ENCODE peak calls at places on chromosomes 5 and 9, in ten cellular contexts. M is neuronal stem cell; V is PC-3; I is WERI-Rb-1; J is CD4-positive, CD25-positive, alpha-beta regulatory T cell; S is sigmoid colon; D is prostate gland; N is substantia nigra; E is lung; X is ascending aorta. A is an unnamed sample.

GRCh38 chr9:18466101-18466500 is 7.9 kb upstream of the ADAMTSL1 start:
- DNase-seq in J (no peak), N (no peak), I (no peak), X (no peak), D (no peak), V (no peak), M (no peak), S (no peak), E (no peak), A (no peak)

GRCh38 chr9:87685871-87686519 is 39.9 kb upstream of the CTSL start:
- DNase-seq in J (no peak), S (no peak), M (no peak), I (no peak), V (no peak), X (no peak), N (no peak), D (no peak), E (peak), A (no peak)

GRCh38 chr5:6405591-6405990 is 27.2 kb upstream of the MED10 start:
- DNase-seq in V (no peak), X (no peak), D (no peak), J (no peak), I (no peak), M (no peak), S (no peak), N (no peak), E (no peak), A (no peak)

GRCh38 chr9:93659044-93659836 is 82.9 kb downstream of the PHF2 start:
- DNase-seq in I (peak), N (no peak), E (no peak), V (no peak), D (no peak), J (no peak), X (no peak), S (peak), M (no peak), A (no peak)

GRCh38 chr9:129544766-129545165 is 76.1 kb downstream of the C9orf50 start:
- DNase-seq in I (no peak), X (no peak), N (no peak), E (no peak), M (no peak), S (no peak), J (no peak), V (peak), D (no peak), A (no peak)

GRCh38 chr5:81513982-81514381 is 120.0 kb upstream of the ACOT12 start:
- DNase-seq in J (peak), M (no peak), D (no peak), E (no peak), S (no peak), V (peak), N (no peak), X (no peak), I (no peak), A (no peak)

GRCh38 chr5:154756871-154757646 is 1.9 kb downstream of the LARP1 start:
- DNase-seq in V (peak), J (peak), D (peak), X (no peak), E (peak), I (peak), M (peak), N (peak), S (peak), A (no peak)

GRCh38 chr5:1975898-1976765 is 93.4 kb upstream of the IRX4 start:
- DNase-seq in X (no peak), M (no peak), S (no peak), V (peak), E (no peak), D (no peak), I (no peak), J (no peak), N (no peak), A (no peak)

GRCh38 chr5:90866333-90866732 is 307.7 kb downstream of the ADGRV1 start:
- DNase-seq in D (no peak), J (peak), M (no peak), E (no peak), S (no peak), I (no peak), V (peak), X (no peak), N (no peak), A (no peak)

GRCh38 chr5:59003124-59003523 is 420.2 kb downstream of the RAB3C start:
- DNase-seq in E (no peak), X (no peak), J (no peak), I (peak), D (no peak), M (no peak), S (no peak), V (no peak), N (no peak), A (no peak)

GRCh38 chr5:63164838-63165237 is 586.2 kb downstream of the LRRC70 start:
- DNase-seq in D (no peak), N (no peak), X (no peak), I (no peak), E (no peak), J (no peak), V (no peak), S (no peak), M (peak), A (no peak)

GRCh38 chr5:83472508-83473343 is 1.2 kb downstream of the VCAN start:
- DNase-seq in M (peak), X (peak), S (peak), D (no peak), I (peak), N (peak), V (no peak), J (no peak), E (no peak), A (no peak)

GRCh38 chr5:160235731-160236130 is 6.4 kb downstream of the FABP6 start:
- DNase-seq in J (no peak), V (no peak), D (no peak), I (no peak), X (no peak), M (no peak), E (no peak), N (no peak), S (no peak), A (no peak)

GRCh38 chr5:39370555-39371366 is 6.5 kb upstream of the C9 start:
- DNase-seq in N (no peak), M (no peak), J (no peak), X (no peak), V (no peak), S (no peak), I (no peak), D (peak), E (peak), A (no peak)

GRCh38 chr5:169344629-169345028 is 43.7 kb upstream of the SLIT3 start:
- DNase-seq in V (no peak), D (no peak), J (no peak), M (no peak), X (no peak), N (no peak), E (no peak), I (no peak), S (peak), A (no peak)

GRCh38 chr9:93500571-93501298 is 47.4 kb upstream of the FAM120AOS start:
- DNase-seq in S (no peak), E (no peak), I (no peak), M (no peak), J (no peak), X (no peak), N (no peak), V (no peak), D (no peak), A (no peak)

GRCh38 chr9:35842020-35842745 is 13.2 kb downstream of the TMEM8B start:
- DNase-seq in X (no peak), D (no peak), N (no peak), M (no peak), S (peak), I (no peak), V (no peak), J (no peak), E (no peak), A (no peak)

GRCh38 chr9:134066923-134067851 is 639 bp downstream of the BRD3 start:
- DNase-seq in J (peak), M (no peak), E (peak), D (no peak), S (peak), V (no peak), N (no peak), X (no peak), I (no peak), A (no peak)

GRCh38 chr9:38339087-38339486 is 53.4 kb upstream of the ALDH1B1 start:
- DNase-seq in N (no peak), X (no peak), I (no peak), S (no peak), D (no peak), M (no peak), V (peak), J (no peak), E (no peak), A (no peak)

GRCh38 chr5:172834570-172835245 is 657 bp downstream of the ERGIC1 start:
- DNase-seq in I (no peak), N (no peak), V (no peak), S (peak), X (no peak), D (no peak), M (no peak), J (no peak), E (no peak), A (no peak)

GRCh38 chr5:124371121-124371706 is 375.2 kb downstream of the ZNF608 start:
- DNase-seq in J (no peak), D (no peak), V (no peak), E (no peak), X (no peak), I (no peak), S (peak), M (no peak), N (no peak), A (no peak)

GRCh38 chr9:98977246-98977681 is 33.6 kb downstream of the COL15A1 start:
- DNase-seq in I (no peak), M (no peak), S (peak), D (no peak), V (no peak), N (no peak), X (no peak), E (no peak), J (no peak), A (no peak)

GRCh38 chr9:97811534-97812246 is 41.3 kb upstream of the FOXE1 start:
- DNase-seq in V (peak), E (peak), I (no peak), D (no peak), X (no peak), S (no peak), M (no peak), N (no peak), J (no peak), A (no peak)

GRCh38 chr5:74493426-74493825 is 147.1 kb downstream of the ENC1 start:
- DNase-seq in J (no peak), M (no peak), N (no peak), S (no peak), X (no peak), I (no peak), D (no peak), E (no peak), V (no peak), A (no peak)

GRCh38 chr9:106731910-106732309 is 131.1 kb upstream of the ZNF462 start:
- DNase-seq in S (no peak), D (no peak), X (no peak), V (no peak), N (no peak), J (no peak), M (no peak), E (no peak), I (peak), A (no peak)

GRCh38 chr5:147369742-147370374 is 135.0 kb downstream of the STK32A start:
- DNase-seq in X (no peak), D (no peak), N (no peak), J (no peak), V (peak), E (no peak), M (no peak), S (no peak), I (no peak), A (no peak)

GRCh38 chr9:129773262-129774048 is 20.6 kb upstream of the PTGES start:
- DNase-seq in I (no peak), V (peak), N (no peak), D (no peak), E (peak), M (no peak), S (peak), J (no peak), X (peak), A (no peak)

GRCh38 chr9:108149346-108149745 is 659.8 kb upstream of the KLF4 start:
- DNase-seq in S (no peak), M (no peak), I (no peak), X (no peak), E (no peak), J (no peak), D (no peak), V (no peak), N (no peak), A (no peak)

GRCh38 chr5:130795037-130795436 is 370.0 kb downstream of the HINT1 start:
- DNase-seq in I (no peak), V (peak), M (no peak), X (no peak), D (no peak), S (no peak), N (no peak), J (no peak), E (no peak), A (no peak)

GRCh38 chr9:111158375-111158774 is 120.1 kb upstream of the LPAR1 start:
- DNase-seq in M (no peak), V (no peak), J (no peak), E (no peak), N (no peak), D (no peak), S (no peak), I (no peak), X (no peak), A (no peak)

GRCh38 chr5:72281764-72282499 is 38.1 kb downstream of the MRPS27 start:
- DNase-seq in S (no peak), N (no peak), I (no peak), X (no peak), V (no peak), E (no peak), M (no peak), J (no peak), D (no peak), A (no peak)

GRCh38 chr9:120610975-120611689 is 31.2 kb upstream of the CDK5RAP2 start:
- DNase-seq in S (no peak), J (no peak), X (no peak), I (no peak), N (no peak), V (peak), D (no peak), E (no peak), M (no peak), A (no peak)

GRCh38 chr9:3708751-3709150 is 182.9 kb upstream of the RFX3 start:
- DNase-seq in S (no peak), M (no peak), D (no peak), V (peak), X (no peak), I (no peak), E (no peak), N (peak), J (no peak), A (no peak)

GRCh38 chr9:136274786-136275654 is 28.9 kb downstream of the CCDC187 start:
- DNase-seq in V (no peak), S (no peak), N (no peak), M (no peak), X (no peak), J (no peak), E (no peak), D (no peak), I (no peak), A (no peak)

GRCh38 chr5:159002201-159002600 is 97.5 kb downstream of the EBF1 start:
- DNase-seq in S (no peak), N (no peak), J (no peak), D (no peak), I (no peak), E (no peak), M (no peak), V (no peak), X (no peak), A (no peak)
- H3K27ac ChIP-seq in S (no peak), N (no peak), J (no peak), D (no peak), I (no peak), E (no peak), M (no peak), V (no peak), X (peak), A (peak)

GRCh38 chr5:115600771-115601170 is 1.5 kb downstream of the TICAM2 start:
- DNase-seq in D (no peak), X (no peak), I (no peak), M (no peak), J (no peak), V (peak), N (no peak), S (no peak), E (no peak), A (no peak)

GRCh38 chr5:115602585-115603125 is 376 bp upstream of the TICAM2 start:
- DNase-seq in M (peak), N (no peak), E (no peak), S (no peak), D (no peak), V (peak), J (no peak), X (no peak), I (peak), A (no peak)

GRCh38 chr5:115599924-115600323 is 2.4 kb downstream of the TICAM2 start:
- DNase-seq in I (no peak), M (no peak), X (no peak), J (no peak), D (no peak), E (no peak), V (no peak), N (no peak), S (no peak), A (no peak)

GRCh38 chr5:115601709-115602584 is at the start of gene TICAM2:
- DNase-seq in X (peak), N (peak), I (peak), E (peak), J (peak), S (peak), D (peak), M (peak), V (peak), A (peak)

DNA sequence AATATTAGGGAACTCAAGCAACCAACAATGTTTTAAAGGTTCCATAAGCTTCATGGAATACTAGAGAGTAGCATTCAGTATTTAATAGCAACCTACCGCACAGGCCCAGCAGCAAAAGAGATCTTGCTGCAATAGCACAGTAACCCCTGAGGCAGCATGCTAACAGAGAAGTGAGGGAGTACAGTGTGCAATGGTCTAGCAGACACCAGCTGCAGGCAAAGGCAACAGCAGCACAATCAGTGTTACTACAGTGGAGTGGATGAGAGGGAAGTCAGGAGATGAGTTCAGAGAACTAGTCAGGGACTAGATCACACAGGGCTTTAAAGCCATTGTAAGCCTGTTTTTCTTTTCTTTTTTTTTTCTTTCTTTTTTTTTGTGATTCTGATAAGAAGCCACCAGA is 2.8 kb downstream of the TICAM2 start:
- DNase-seq in E (no peak), D (no peak), X (peak), V (no peak), M (no peak), N (no peak), I (no peak), S (no peak), J (no peak), A (no peak)
- H3K27ac ChIP-seq in E (no peak), D (no peak), X (peak), V (no peak), M (no peak), N (peak), I (no peak), S (no peak), J (no peak), A (no peak)

DNA sequence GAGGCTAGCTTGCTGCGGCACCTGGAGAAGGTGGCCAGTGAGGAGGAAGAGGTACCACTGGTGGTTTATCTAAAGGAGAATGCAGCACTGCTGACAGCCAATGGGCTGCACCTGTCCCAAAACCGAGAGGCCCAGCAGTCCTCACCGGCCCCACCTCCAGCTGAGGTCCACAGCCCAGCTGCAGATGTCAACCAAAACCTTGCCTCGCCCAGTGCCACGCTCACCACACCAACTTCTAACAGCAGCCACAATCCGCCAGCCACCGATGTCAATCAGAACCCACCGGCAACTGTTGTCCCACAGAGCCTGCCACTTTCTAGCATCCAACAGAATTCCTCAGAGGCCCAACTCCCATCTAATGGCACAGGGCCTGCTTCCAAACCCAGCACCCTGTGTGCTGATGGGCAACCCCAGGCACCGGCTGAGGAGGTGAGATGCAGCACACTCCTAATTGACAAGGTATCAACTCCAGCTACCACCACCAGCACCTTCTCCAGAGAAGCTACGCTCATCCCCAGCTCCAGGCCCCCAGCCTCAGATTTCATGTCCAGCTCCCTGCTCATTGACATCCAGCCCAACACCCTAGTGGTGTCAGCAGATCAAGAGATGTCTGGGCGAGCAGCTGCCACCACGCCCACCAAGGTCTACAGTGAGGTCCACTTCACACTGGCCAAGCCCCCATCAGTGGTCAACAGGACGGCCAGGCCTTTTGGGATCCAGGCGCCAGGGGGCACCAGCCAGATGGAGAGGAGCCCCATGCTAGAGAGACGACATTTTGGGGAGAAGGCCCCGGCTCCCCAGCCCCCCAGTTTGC is 8.0 kb downstream of the SYNPO start:
- DNase-seq in J (no peak), N (no peak), E (no peak), D (no peak), V (no peak), M (no peak), S (no peak), I (no peak), X (no peak), A (no peak)
- H3K27ac ChIP-seq in J (no peak), N (no peak), E (peak), D (peak), V (no peak), M (peak), S (no peak), I (no peak), X (peak), A (peak)

DNA sequence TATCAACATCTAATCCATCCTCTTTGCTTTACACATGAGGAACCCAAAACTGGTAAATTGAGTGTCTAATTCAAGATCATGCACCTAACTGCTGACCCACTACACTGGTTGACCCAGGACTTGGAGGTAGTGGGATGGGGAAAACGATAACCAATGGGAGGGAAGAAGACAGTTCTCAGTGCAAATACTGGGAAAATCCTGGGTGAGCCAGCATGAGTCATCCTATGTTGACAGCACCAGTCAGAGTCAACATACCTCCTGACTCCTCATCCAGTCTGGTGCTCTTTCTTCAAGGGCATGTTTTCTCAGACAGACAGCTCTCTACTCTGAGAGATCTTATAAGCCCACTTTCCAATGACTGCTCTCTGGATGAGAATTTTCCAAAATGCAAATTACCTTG is 232.8 kb upstream of the PTGER4 start:
- DNase-seq in D (peak), I (no peak), N (no peak), V (peak), M (no peak), E (no peak), S (no peak), J (no peak), X (no peak), A (no peak)
- H3K27ac ChIP-seq in D (no peak), I (no peak), N (no peak), V (peak), M (no peak), E (no peak), S (no peak), J (no peak), X (no peak), A (no peak)

DNA sequence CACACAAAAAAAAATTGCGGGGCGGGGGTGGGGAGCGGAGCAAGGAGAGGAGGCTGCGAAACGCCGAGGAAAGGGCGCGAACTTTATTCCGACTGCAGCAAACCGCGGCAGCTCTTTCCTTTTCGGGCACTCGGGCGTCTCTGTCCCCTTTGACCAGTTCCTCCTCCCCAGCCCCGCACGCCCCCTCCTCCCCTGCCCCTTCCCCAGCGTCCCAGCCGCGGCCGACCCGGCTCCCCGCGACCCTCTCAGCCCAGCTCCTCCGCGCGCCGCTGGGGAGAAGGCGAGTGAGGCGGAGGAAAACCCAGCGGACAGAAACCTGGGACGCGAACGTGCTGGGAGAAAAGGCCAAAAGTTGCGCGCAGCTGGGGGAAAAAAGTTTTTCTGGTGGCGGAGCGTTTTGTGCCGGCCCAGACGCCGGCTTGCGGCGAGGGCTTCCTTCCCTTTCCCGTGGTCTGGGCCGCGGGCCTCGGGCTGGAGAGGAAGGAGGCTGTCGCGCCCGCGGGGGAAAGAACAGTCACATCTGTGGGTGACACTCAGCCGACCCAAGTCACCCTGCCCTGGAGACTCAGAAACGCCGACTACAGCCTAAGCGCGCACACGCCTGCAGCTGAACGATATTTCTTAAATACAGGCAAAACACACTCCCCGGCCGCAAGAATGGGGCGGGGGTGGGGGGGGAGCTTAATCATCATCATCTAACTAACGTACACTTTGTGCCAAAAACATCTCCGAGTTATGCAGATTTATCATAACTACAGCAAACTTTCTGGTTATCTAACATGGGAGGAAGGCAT is 1.1 kb upstream of the BNC2 start:
- DNase-seq in D (peak), J (no peak), I (peak), N (peak), M (peak), E (peak), S (peak), V (peak), X (no peak), A (no peak)
- H3K27ac ChIP-seq in D (peak), J (no peak), I (no peak), N (no peak), M (no peak), E (peak), S (peak), V (peak), X (peak), A (peak)

A was measured in esophagus squamous epithelium.